ENCODE peak calls at places on chromosomes 16 and 17, in seven cellular contexts. N, X, K, Z, L, T and P are unnamed samples.

GRCh38 chr17:76612977-76613851 is 27.6 kb upstream of the ST6GALNAC2 start:
- DNase-seq in N (no peak), X (no peak), K (no peak), Z (no peak), L (no peak), T (peak; percentile 86), P (no peak)

GRCh38 chr17:673200-673681 is 41.4 kb downstream of the VPS53 start:
- DNase-seq in N (no peak), X (no peak), K (no peak), Z (no peak), L (no peak), T (peak; percentile 95), P (no peak)

GRCh38 chr16:82824408-82824807 is 197.6 kb downstream of the CDH13 start:
- DNase-seq in N (no peak), X (no peak), K (no peak), Z (no peak), L (no peak), T (no peak), P (no peak)

GRCh38 chr17:65131946-65132345 is 5.2 kb upstream of the RGS9 start:
- DNase-seq in N (peak; percentile 90), X (no peak), K (no peak), Z (no peak), L (no peak), T (no peak), P (no peak)

GRCh38 chr16:30927789-30928378 is 4.5 kb downstream of the FBXL19 start:
- DNase-seq in N (peak; percentile 34), X (peak; percentile 68), K (peak; percentile 68), Z (no peak), L (no peak), T (peak; percentile 81), P (no peak)

GRCh38 chr17:72592242-72592966 is 471.6 kb downstream of the SOX9 start:
- DNase-seq in N (peak; percentile 97), X (peak; percentile 46), K (peak; percentile 74), Z (peak; percentile 54), L (peak; percentile 3), T (peak; percentile 93), P (no peak)

GRCh38 chr16:24943471-24943870 is 71.7 kb downstream of the ARHGAP17 start:
- DNase-seq in N (no peak), X (no peak), K (no peak), Z (no peak), L (no peak), T (no peak), P (no peak)

GRCh38 chr16:56475226-56475625 is 23.9 kb downstream of the OGFOD1 start:
- DNase-seq in N (no peak), X (no peak), K (no peak), Z (peak; percentile 53), L (no peak), T (no peak), P (no peak)

GRCh38 chr16:8882041-8882617 is at the start of gene LITAFD:
- DNase-seq in N (no peak), X (no peak), K (no peak), Z (no peak), L (no peak), T (no peak), P (no peak)

GRCh38 chr17:78538033-78538776 is 39.0 kb downstream of the DNAH17 start:
- DNase-seq in N (no peak), X (no peak), K (peak; percentile 60), Z (no peak), L (no peak), T (peak; percentile 62), P (no peak)

GRCh38 chr16:4358831-4359561 is 7.9 kb upstream of the PAM16 start:
- DNase-seq in N (peak; percentile 65), X (no peak), K (no peak), Z (no peak), L (peak; percentile 48), T (peak; percentile 88), P (peak; percentile 51)

GRCh38 chr16:86307518-86307903 is 202.8 kb upstream of the FOXF1 start:
- DNase-seq in N (no peak), X (no peak), K (no peak), Z (no peak), L (no peak), T (no peak), P (no peak)

GRCh38 chr17:4945176-4945943 is 3.0 kb downstream of the PFN1 start:
- DNase-seq in N (peak; percentile 94), X (peak; percentile 88), K (no peak), Z (no peak), L (peak; percentile 64), T (no peak), P (peak; percentile 76)

GRCh38 chr16:54862529-54862928 is 68.1 kb upstream of the IRX5 start:
- DNase-seq in N (no peak), X (no peak), K (no peak), Z (no peak), L (no peak), T (peak; percentile 12), P (no peak)

GRCh38 chr16:82507271-82507670 is 119.5 kb upstream of the CDH13 start:
- DNase-seq in N (no peak), X (no peak), K (no peak), Z (no peak), L (no peak), T (no peak), P (no peak)

GRCh38 chr17:58786586-58787295 is 31.1 kb downstream of the PPM1E start:
- DNase-seq in N (peak; percentile 15), X (no peak), K (peak; percentile 5), Z (peak; percentile 1), L (no peak), T (no peak), P (no peak)

GRCh38 chr16:9345889-9346288 is 254.4 kb downstream of the HAPSTR1 start:
- DNase-seq in N (no peak), X (no peak), K (no peak), Z (no peak), L (no peak), T (no peak), P (no peak)

GRCh38 chr16:12500771-12501170 is 302.9 kb downstream of the CPPED1 start:
- DNase-seq in N (no peak), X (peak; percentile 26), K (no peak), Z (no peak), L (no peak), T (no peak), P (no peak)

GRCh38 chr17:80424261-80424660 is 9.3 kb downstream of the ENDOV start:
- DNase-seq in N (no peak), X (no peak), K (no peak), Z (no peak), L (no peak), T (no peak), P (no peak)

GRCh38 chr16:85394511-85395206 is 218.5 kb upstream of the GSE1 start:
- DNase-seq in N (no peak), X (no peak), K (no peak), Z (no peak), L (no peak), T (no peak), P (no peak)

GRCh38 chr16:11372924-11373306 is 27.7 kb downstream of the RMI2 start:
- DNase-seq in N (no peak), X (no peak), K (no peak), Z (no peak), L (no peak), T (no peak), P (no peak)

GRCh38 chr17:27315322-27315721 is 21.4 kb downstream of the WSB1 start:
- DNase-seq in N (peak; percentile 75), X (no peak), K (no peak), Z (no peak), L (no peak), T (no peak), P (no peak)

GRCh38 chr17:78940708-78941107 is 15.5 kb upstream of the TIMP2 start:
- DNase-seq in N (no peak), X (no peak), K (no peak), Z (no peak), L (no peak), T (peak; percentile 23), P (no peak)